ENCODE peak calls at places on chromosomes 2 and 18, in five cellular contexts. U, A, G, O and F are unnamed samples.

GRCh38 chr18:78787751-78788150 is 191.9 kb upstream of the SALL3 start:
- DNase-seq in A (no peak), U (no peak), O (no peak), G (no peak), F (no peak)

GRCh38 chr2:3601561-3602271 is 6.8 kb downstream of the COLEC11 start:
- DNase-seq in G (no peak), A (no peak), U (no peak), O (no peak), F (no peak)

GRCh38 chr18:1047406-1047805 is 142.7 kb downstream of the ADCYAP1 start:
- DNase-seq in U (no peak), A (no peak), G (no peak), O (no peak), F (no peak)

GRCh38 chr18:41396861-41397260 is 558.2 kb upstream of the PIK3C3 start:
- DNase-seq in U (no peak), G (no peak), O (no peak), A (no peak), F (no peak)

GRCh38 chr2:230794472-230794871 is 70.3 kb upstream of the ITM2C start:
- DNase-seq in A (peak; percentile 44), U (no peak), G (peak; percentile 12), O (no peak), F (no peak)

GRCh38 chr2:234514873-234515638 is 18.2 kb upstream of the ARL4C start:
- DNase-seq in U (no peak), O (no peak), A (no peak), G (no peak), F (no peak)

GRCh38 chr18:69401475-69402218 is 959 bp downstream of the DOK6 start:
- DNase-seq in U (no peak), G (no peak), O (no peak), A (no peak), F (peak; percentile 61)

GRCh38 chr2:2075866-2076265 is 255.2 kb downstream of the MYT1L start:
- DNase-seq in O (no peak), U (no peak), G (no peak), A (no peak), F (no peak)

GRCh38 chr2:196900843-196901242 is 25.7 kb downstream of the PGAP1 start:
- DNase-seq in A (no peak), O (no peak), G (no peak), U (no peak), F (no peak)

GRCh38 chr18:26908906-26909305 is 43.4 kb upstream of the AQP4 start:
- DNase-seq in G (no peak), O (no peak), A (no peak), U (no peak), F (no peak)

GRCh38 chr2:238299803-238300202 is 11.4 kb upstream of the PER2 start:
- DNase-seq in A (no peak), G (no peak), O (peak; percentile 59), U (no peak), F (peak; percentile 22)

GRCh38 chr2:3612639-3613523 is 18.0 kb downstream of the COLEC11 start:
- DNase-seq in U (no peak), A (no peak), G (no peak), O (no peak), F (peak; percentile 20)

GRCh38 chr2:86226069-86226468 is 26.8 kb downstream of the MRPL35 start:
- DNase-seq in O (no peak), G (no peak), U (no peak), A (no peak), F (no peak)

GRCh38 chr2:204871246-204871953 is 326.1 kb downstream of the PARD3B start:
- DNase-seq in G (peak; percentile 37), U (no peak), O (no peak), A (no peak), F (no peak)

GRCh38 chr2:70368545-70368944 is 66.7 kb upstream of the FAM136A start:
- DNase-seq in A (no peak), O (no peak), U (no peak), G (no peak), F (no peak)

GRCh38 chr2:59000796-59001195 is 759.7 kb upstream of the FANCL start:
- DNase-seq in U (no peak), G (no peak), A (no peak), O (no peak), F (no peak)

GRCh38 chr2:188808921-188809320 is 165.3 kb upstream of the COL3A1 start:
- DNase-seq in G (no peak), O (no peak), A (no peak), U (no peak), F (no peak)

GRCh38 chr2:98043101-98043500 is 43.9 kb upstream of the VWA3B start:
- DNase-seq in A (no peak), O (no peak), G (no peak), U (no peak), F (no peak)

GRCh38 chr2:3780477-3781402 is 77.4 kb downstream of the DCDC2C start:
- DNase-seq in G (peak; percentile 27), A (peak; percentile 16), O (peak; percentile 36), U (peak; percentile 53), F (peak; percentile 47)

GRCh38 chr2:128093762-128094161 is 2.8 kb downstream of the UGGT1 start:
- DNase-seq in O (no peak), G (no peak), A (no peak), U (no peak), F (no peak)

GRCh38 chr2:79082987-79083386 is 4.8 kb downstream of the REG1B start:
- DNase-seq in A (no peak), U (no peak), G (no peak), O (no peak), F (no peak)

GRCh38 chr2:26478366-26478765 is 442 bp upstream of the OTOF start:
- DNase-seq in U (no peak), O (no peak), G (no peak), A (no peak), F (no peak)

GRCh38 chr2:65991332-65991731 is 443.6 kb upstream of the MEIS1 start:
- DNase-seq in O (peak; percentile 8), A (no peak), G (no peak), U (no peak), F (no peak)

GRCh38 chr2:71941731-71942575 is 205.7 kb downstream of the CYP26B1 start:
- DNase-seq in A (no peak), O (no peak), G (no peak), U (no peak), F (no peak)

DNA sequence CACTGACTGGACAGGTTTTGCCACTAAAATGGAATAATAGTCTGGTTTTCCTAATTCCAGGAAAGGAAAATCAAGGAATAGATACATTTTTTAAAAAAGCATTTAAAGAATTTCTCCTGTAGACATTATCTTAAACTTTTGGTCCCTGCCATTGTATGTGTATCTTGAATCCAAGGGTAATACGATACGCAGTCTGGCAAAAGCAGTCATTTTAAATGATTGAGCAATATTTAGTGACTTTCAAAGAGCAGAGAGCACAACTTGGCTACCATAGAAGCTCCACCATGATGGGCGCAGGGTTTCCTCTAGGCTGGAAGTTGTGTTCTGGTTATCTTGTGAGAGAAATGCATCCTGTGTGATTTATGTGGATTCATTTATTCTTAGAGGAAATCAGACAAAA is 92.8 kb downstream of the NEDD4L start:
- DNase-seq in U (no peak), A (no peak), O (no peak), G (no peak), F (no peak)
- H3K4me1 ChIP-seq in U (peaks cover 7% of the 10 kb centered on the region), A (peaks cover 27% of the 10 kb centered on the region), O (no peaks in the 10 kb centered on the region), G (peaks cover 7% of the 10 kb centered on the region), F (peaks cover 9% of the 10 kb centered on the region)

GRCh38 chr18:79897940-79898625 is 53.4 kb downstream of the SLC66A2 start:
- DNase-seq in U (no peak), G (no peak), O (peak; percentile 6), A (no peak), F (no peak)
- H3K9me3 ChIP-seq in U (no peaks in the 10 kb centered on the region), G (peaks cover 5% of the 10 kb centered on the region), O (peaks cover 35% of the 10 kb centered on the region), A (peaks cover 33% of the 10 kb centered on the region), F (no peaks in the 10 kb centered on the region)

DNA sequence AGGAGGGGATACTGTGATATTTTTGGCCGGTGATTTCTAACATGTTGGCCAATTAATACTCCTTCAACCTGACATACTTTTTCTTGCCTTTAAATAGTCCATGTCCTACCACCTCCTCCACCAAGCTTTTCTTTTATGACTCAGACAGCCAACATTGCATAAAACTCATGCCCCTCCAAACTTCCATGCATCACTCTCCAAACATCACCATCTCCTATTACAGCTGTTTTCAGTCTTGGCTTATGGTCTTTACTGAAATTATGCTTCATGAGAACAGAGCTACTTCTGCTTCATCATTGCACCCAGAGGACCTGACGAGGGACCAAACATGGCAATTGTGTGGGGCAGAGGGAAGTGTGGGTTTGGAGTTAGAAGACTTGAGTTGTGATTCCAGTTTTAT is 305.4 kb downstream of the LPIN1 start:
- DNase-seq in O (no peak), G (no peak), A (no peak), U (no peak), F (no peak)
- H3K4me1 ChIP-seq in O (no peaks in the 10 kb centered on the region), G (peaks cover 15% of the 10 kb centered on the region), A (peaks cover 21% of the 10 kb centered on the region), U (peaks cover 12% of the 10 kb centered on the region), F (no peaks in the 10 kb centered on the region)

GRCh38 chr18:44198296-44199284 is 482.1 kb upstream of the SETBP1 start:
- DNase-seq in U (no peak), O (peak; percentile 8), G (no peak), A (no peak), F (no peak)
- H3K9me3 ChIP-seq in U (no peaks in the 10 kb centered on the region), O (no peaks in the 10 kb centered on the region), G (no peaks in the 10 kb centered on the region), A (peaks cover 8% of the 10 kb centered on the region), F (no peaks in the 10 kb centered on the region)

DNA sequence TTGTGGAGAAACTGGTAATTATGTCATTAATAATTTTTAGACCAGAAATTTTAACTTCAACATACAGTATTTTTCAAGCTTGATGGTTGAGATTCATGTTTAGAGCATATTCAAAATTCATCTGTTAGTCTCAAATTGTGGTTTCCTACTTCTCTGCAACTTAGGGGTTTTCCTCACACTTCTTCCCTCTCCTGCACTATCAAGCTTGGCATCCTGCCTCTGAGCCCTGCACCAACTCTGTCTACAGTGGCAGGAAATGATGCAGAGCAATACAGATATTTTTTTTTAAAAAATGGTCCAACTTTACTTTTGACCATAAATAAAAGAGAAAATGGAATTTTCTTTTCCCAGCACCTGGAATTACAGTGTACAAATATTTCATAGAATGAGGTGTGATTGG is 247.3 kb downstream of the NUP35 start:
- DNase-seq in A (no peak), U (no peak), G (no peak), O (no peak), F (no peak)
- H3K4me1 ChIP-seq in A (no peaks in the 10 kb centered on the region), U (no peaks in the 10 kb centered on the region), G (no peaks in the 10 kb centered on the region), O (no peaks in the 10 kb centered on the region), F (no peaks in the 10 kb centered on the region)